ENCODE peak calls at places on chromosomes 4 and X, in ten cellular contexts. B is HepG2, Z is epithelial cell of esophagus, C is fibroblast of pulmonary artery, L is choroid plexus epithelial cell, X is body of pancreas, K is suprapubic skin, U is fibroblast of lung, R is ovary, I is K562. Q is an unnamed sample.

GRCh38 chrX:13092455-13092941 is 48.1 kb upstream of the FAM9C start:
- DNase-seq in L (no peak), X (peak), B (no peak), K (no peak), U (no peak), R (no peak), I (no peak), C (no peak), Z (no peak), Q (no peak)

GRCh38 chr4:175419120-175419774 is 392.8 kb downstream of the GPM6A start:
- DNase-seq in R (no peak), C (peak), L (peak), U (peak), Z (peak), I (no peak), K (no peak), X (no peak), B (peak), Q (no peak)

GRCh38 chr4:109298279-109299010 is 4.0 kb downstream of the COL25A1 start:
- DNase-seq in L (peak), R (no peak), K (no peak), Z (peak), I (peak), C (peak), X (peak), U (peak), B (no peak), Q (peak)

GRCh38 chr4:2794707-2795557 is 2.0 kb downstream of the SH3BP2 start:
- DNase-seq in I (no peak), L (peak), K (peak), C (peak), X (peak), Z (peak), U (peak), B (no peak), R (peak), Q (peak)

GRCh38 chr4:104989363-104989762 is 157.3 kb upstream of the TET2 start:
- DNase-seq in C (peak), K (no peak), R (no peak), B (no peak), Z (peak), X (peak), U (peak), L (peak), I (no peak), Q (no peak)

GRCh38 chrX:65866146-65866545 is 173.7 kb downstream of the VSIG4 start:
- DNase-seq in K (no peak), X (no peak), Z (peak), R (no peak), B (no peak), L (no peak), I (no peak), C (no peak), U (no peak), Q (no peak)

GRCh38 chr4:38857354-38858096 is 908 bp upstream of the TLR6 start:
- DNase-seq in X (no peak), R (no peak), U (peak), L (peak), Z (peak), C (peak), I (peak), K (peak), B (no peak), Q (no peak)

GRCh38 chrX:119189586-119189985 is 46.5 kb upstream of the PGRMC1 start:
- DNase-seq in B (no peak), C (peak), K (peak), X (peak), Z (no peak), L (peak), I (no peak), U (peak), R (no peak), Q (no peak)

GRCh38 chr4:122577808-122578781 is 42.8 kb downstream of the IL21 start:
- DNase-seq in B (peak), K (no peak), I (peak), L (peak), R (no peak), U (peak), Z (peak), X (peak), C (peak), Q (peak)

GRCh38 chrX:155148724-155149537 is 67.3 kb upstream of the VBP1 start:
- DNase-seq in K (no peak), I (peak), R (no peak), C (peak), B (peak), X (peak), U (peak), Z (peak), L (peak), Q (peak)

GRCh38 chrX:148878371-148878770 is 378.0 kb downstream of the AFF2 start:
- DNase-seq in K (no peak), Z (peak), B (no peak), C (peak), U (peak), I (no peak), R (no peak), L (peak), X (no peak), Q (no peak)

GRCh38 chrX:73922856-73923429 is 359.9 kb downstream of the CHIC1 start:
- DNase-seq in I (no peak), X (no peak), Z (peak), R (no peak), L (no peak), U (peak), C (peak), K (no peak), B (no peak), Q (no peak)

GRCh38 chrX:47206316-47206715 is 12.2 kb upstream of the CDK16 start:
- DNase-seq in U (no peak), C (no peak), I (no peak), Z (peak), B (no peak), L (peak), R (no peak), X (no peak), K (no peak), Q (no peak)

GRCh38 chr4:87904627-87905026 is 70.9 kb upstream of the SPP1 start:
- DNase-seq in U (no peak), Z (no peak), I (no peak), L (no peak), C (no peak), B (no peak), X (no peak), K (no peak), R (no peak), Q (no peak)

GRCh38 chrX:118513120-118513899 is 17.7 kb downstream of the DOCK11 start:
- DNase-seq in R (no peak), X (no peak), K (no peak), I (no peak), B (no peak), U (no peak), Z (no peak), C (peak), L (no peak), Q (no peak)

GRCh38 chr4:155564880-155565279 is 101.8 kb upstream of the GUCY1A1 start:
- DNase-seq in Z (no peak), L (no peak), X (no peak), R (no peak), U (no peak), K (no peak), C (no peak), I (no peak), B (no peak), Q (no peak)

GRCh38 chr4:687975-688694 is 816 bp downstream of the SLC49A3 start:
- DNase-seq in Z (peak), X (peak), C (no peak), U (no peak), R (no peak), B (no peak), L (no peak), K (peak), I (no peak), Q (no peak)
- H3K4me3 ChIP-seq in Z (no peak), X (no peak), C (peak), U (no peak), R (peak), B (peak), L (peak), K (peak), I (peak), Q (no peak)

GRCh38 chrX:63917296-63917695 is 132.3 kb upstream of the ARHGEF9 start:
- DNase-seq in X (no peak), U (no peak), R (no peak), K (no peak), I (no peak), B (no peak), Z (no peak), L (no peak), C (no peak), Q (no peak)
- TF ChIP-seq CTCF in X (no peak), U (no peak), R (no peak), K (no peak), I (no peak), B (no peak), Z (no peak), L (no peak), C (no peak), Q (no peak)

GRCh38 chr4:55618546-55619143 is 17.5 kb downstream of the NMU start:
- DNase-seq in U (no peak), I (no peak), C (no peak), Z (no peak), L (no peak), X (no peak), R (no peak), B (no peak), K (no peak), Q (no peak)
- H3K4me3 ChIP-seq in U (no peak), I (no peak), C (no peak), Z (no peak), L (no peak), X (no peak), R (no peak), B (peak), K (peak), Q (no peak)

DNA sequence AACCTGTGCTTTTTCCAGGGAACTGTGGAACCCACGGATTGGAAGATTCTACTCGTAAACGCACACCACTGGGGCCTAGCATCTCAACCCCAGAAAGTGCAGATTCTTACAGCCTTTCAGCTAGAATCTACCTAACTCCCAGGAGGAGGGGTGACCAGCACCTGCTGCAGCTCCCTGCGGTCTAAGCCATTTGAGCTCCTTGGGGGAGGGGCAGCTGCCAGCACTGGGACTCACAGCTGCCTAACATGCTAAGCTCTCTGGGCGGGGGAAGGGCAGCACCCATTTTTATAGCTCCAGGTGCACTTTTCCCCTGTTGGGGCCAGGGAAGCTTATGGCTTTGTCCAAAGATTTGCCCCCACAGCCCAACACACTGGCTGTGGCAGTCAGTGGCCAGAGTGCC is 595.7 kb upstream of the EPHA5 start:
- DNase-seq in C (no peak), K (no peak), R (no peak), X (no peak), L (no peak), Z (no peak), U (no peak), I (no peak), B (no peak), Q (peak)
- TF ChIP-seq CTCF in C (no peak), K (no peak), R (no peak), X (no peak), L (no peak), Z (no peak), U (no peak), I (no peak), B (no peak), Q (no peak)

GRCh38 chr4:127618427-127618826 is 14.3 kb upstream of the INTU start:
- DNase-seq in K (no peak), C (no peak), R (no peak), U (no peak), Z (no peak), I (no peak), L (no peak), X (no peak), B (no peak), Q (no peak)
- H3K4me3 ChIP-seq in K (no peak), C (no peak), R (no peak), U (no peak), Z (no peak), I (no peak), L (no peak), X (no peak), B (no peak), Q (no peak)

Q was measured in WERI-Rb-1.